ENCODE peak calls at places on chromosomes 11 and 22, in ten cellular contexts. One of them, this sample, is unnamed.

GRCh38 chr22:46577361-46578249 is 40.2 kb upstream of the CELSR1 start:
- DNase-seq in NB4: peak
- DNase-seq in tibial artery: peak
- DNase-seq in GM23248: peak
- DNase-seq in brain microvascular endothelial cell: no peak
- DNase-seq in thoracic aorta: no peak
- DNase-seq in skeletal muscle cell: no peak
- DNase-seq in gastrocnemius medialis: no peak
- DNase-seq in dorsolateral prefrontal cortex: no peak
- DNase-seq in fibroblast of mammary gland: no peak
- DNase-seq in this sample: no peak

GRCh38 chr11:34316347-34317037 is 41.3 kb downstream of the ABTB2 start:
- DNase-seq in GM23248: peak
- DNase-seq in skeletal muscle cell: no peak
- DNase-seq in brain microvascular endothelial cell: no peak
- DNase-seq in NB4: peak
- DNase-seq in dorsolateral prefrontal cortex: no peak
- DNase-seq in fibroblast of mammary gland: no peak
- DNase-seq in gastrocnemius medialis: no peak
- DNase-seq in thoracic aorta: no peak
- DNase-seq in tibial artery: no peak
- DNase-seq in this sample: no peak

GRCh38 chr22:45883811-45884170 is 93.2 kb downstream of the WNT7B start:
- DNase-seq in brain microvascular endothelial cell: no peak
- DNase-seq in fibroblast of mammary gland: no peak
- DNase-seq in thoracic aorta: no peak
- DNase-seq in GM23248: no peak
- DNase-seq in tibial artery: peak
- DNase-seq in dorsolateral prefrontal cortex: peak
- DNase-seq in NB4: no peak
- DNase-seq in skeletal muscle cell: no peak
- DNase-seq in gastrocnemius medialis: no peak
- DNase-seq in this sample: no peak

GRCh38 chr11:72844356-72844755 is 30.1 kb downstream of the ATG16L2 start:
- DNase-seq in gastrocnemius medialis: no peak
- DNase-seq in dorsolateral prefrontal cortex: no peak
- DNase-seq in NB4: no peak
- DNase-seq in thoracic aorta: no peak
- DNase-seq in brain microvascular endothelial cell: no peak
- DNase-seq in GM23248: no peak
- DNase-seq in skeletal muscle cell: peak
- DNase-seq in fibroblast of mammary gland: peak
- DNase-seq in tibial artery: no peak
- DNase-seq in this sample: no peak

GRCh38 chr22:41822289-41823057 is 10.4 kb upstream of the SREBF2 start:
- DNase-seq in GM23248: peak
- DNase-seq in skeletal muscle cell: no peak
- DNase-seq in dorsolateral prefrontal cortex: no peak
- DNase-seq in tibial artery: no peak
- DNase-seq in NB4: peak
- DNase-seq in gastrocnemius medialis: no peak
- DNase-seq in thoracic aorta: no peak
- DNase-seq in fibroblast of mammary gland: peak
- DNase-seq in brain microvascular endothelial cell: peak
- DNase-seq in this sample: no peak

GRCh38 chr11:43504316-43504950 is 145.7 kb downstream of the TTC17 start:
- DNase-seq in GM23248: peak
- DNase-seq in brain microvascular endothelial cell: peak
- DNase-seq in fibroblast of mammary gland: peak
- DNase-seq in gastrocnemius medialis: no peak
- DNase-seq in tibial artery: no peak
- DNase-seq in NB4: peak
- DNase-seq in thoracic aorta: no peak
- DNase-seq in skeletal muscle cell: no peak
- DNase-seq in dorsolateral prefrontal cortex: no peak
- DNase-seq in this sample: no peak

GRCh38 chr22:46338636-46339035 is 3.1 kb downstream of the TRMU start:
- DNase-seq in tibial artery: no peak
- DNase-seq in GM23248: no peak
- DNase-seq in fibroblast of mammary gland: no peak
- DNase-seq in NB4: no peak
- DNase-seq in skeletal muscle cell: no peak
- DNase-seq in dorsolateral prefrontal cortex: no peak
- DNase-seq in gastrocnemius medialis: no peak
- DNase-seq in thoracic aorta: no peak
- DNase-seq in brain microvascular endothelial cell: no peak
- DNase-seq in this sample: no peak

GRCh38 chr22:44085743-44086741 is 61.9 kb downstream of the PARVB start:
- DNase-seq in tibial artery: no peak
- DNase-seq in skeletal muscle cell: peak
- DNase-seq in gastrocnemius medialis: peak
- DNase-seq in NB4: peak
- DNase-seq in dorsolateral prefrontal cortex: no peak
- DNase-seq in brain microvascular endothelial cell: peak
- DNase-seq in fibroblast of mammary gland: peak
- DNase-seq in GM23248: peak
- DNase-seq in thoracic aorta: no peak
- DNase-seq in this sample: peak

GRCh38 chr22:23243006-23243573 is 62.8 kb downstream of the BCR start:
- DNase-seq in fibroblast of mammary gland: no peak
- DNase-seq in GM23248: no peak
- DNase-seq in thoracic aorta: no peak
- DNase-seq in tibial artery: no peak
- DNase-seq in dorsolateral prefrontal cortex: no peak
- DNase-seq in skeletal muscle cell: no peak
- DNase-seq in gastrocnemius medialis: no peak
- DNase-seq in brain microvascular endothelial cell: no peak
- DNase-seq in NB4: no peak
- DNase-seq in this sample: no peak

GRCh38 chr11:3007404-3008010 is 15.4 kb upstream of the NAP1L4 start:
- DNase-seq in fibroblast of mammary gland: no peak
- DNase-seq in dorsolateral prefrontal cortex: no peak
- DNase-seq in gastrocnemius medialis: no peak
- DNase-seq in brain microvascular endothelial cell: no peak
- DNase-seq in NB4: no peak
- DNase-seq in skeletal muscle cell: no peak
- DNase-seq in tibial artery: peak
- DNase-seq in thoracic aorta: no peak
- DNase-seq in GM23248: no peak
- DNase-seq in this sample: no peak

GRCh38 chr11:3010004-3010403 is 17.9 kb upstream of the NAP1L4 start:
- DNase-seq in gastrocnemius medialis: no peak
- DNase-seq in fibroblast of mammary gland: no peak
- DNase-seq in brain microvascular endothelial cell: no peak
- DNase-seq in GM23248: no peak
- DNase-seq in thoracic aorta: no peak
- DNase-seq in NB4: no peak
- DNase-seq in tibial artery: peak
- DNase-seq in dorsolateral prefrontal cortex: no peak
- DNase-seq in skeletal muscle cell: no peak
- DNase-seq in this sample: no peak

GRCh38 chr11:3010521-3011275 is 18.6 kb upstream of the NAP1L4 start:
- DNase-seq in tibial artery: no peak
- DNase-seq in dorsolateral prefrontal cortex: no peak
- DNase-seq in thoracic aorta: no peak
- DNase-seq in gastrocnemius medialis: no peak
- DNase-seq in skeletal muscle cell: no peak
- DNase-seq in brain microvascular endothelial cell: no peak
- DNase-seq in NB4: peak
- DNase-seq in fibroblast of mammary gland: peak
- DNase-seq in GM23248: no peak
- DNase-seq in this sample: no peak

GRCh38 chr11:3009481-3009880 is 17.4 kb upstream of the NAP1L4 start:
- DNase-seq in dorsolateral prefrontal cortex: no peak
- DNase-seq in skeletal muscle cell: no peak
- DNase-seq in fibroblast of mammary gland: no peak
- DNase-seq in brain microvascular endothelial cell: no peak
- DNase-seq in GM23248: no peak
- DNase-seq in NB4: no peak
- DNase-seq in gastrocnemius medialis: no peak
- DNase-seq in tibial artery: peak
- DNase-seq in thoracic aorta: no peak
- DNase-seq in this sample: no peak

GRCh38 chr11:3008746-3009336 is 16.7 kb upstream of the NAP1L4 start:
- DNase-seq in tibial artery: peak
- DNase-seq in NB4: no peak
- DNase-seq in brain microvascular endothelial cell: no peak
- DNase-seq in skeletal muscle cell: no peak
- DNase-seq in GM23248: no peak
- DNase-seq in dorsolateral prefrontal cortex: no peak
- DNase-seq in fibroblast of mammary gland: no peak
- DNase-seq in gastrocnemius medialis: no peak
- DNase-seq in thoracic aorta: no peak
- DNase-seq in this sample: no peak
- H3K4me3 ChIP-seq in tibial artery: no peak
- H3K4me3 ChIP-seq in NB4: no peak
- H3K4me3 ChIP-seq in brain microvascular endothelial cell: no peak
- H3K4me3 ChIP-seq in skeletal muscle cell: no peak
- H3K4me3 ChIP-seq in GM23248: no peak
- H3K4me3 ChIP-seq in dorsolateral prefrontal cortex: no peak
- H3K4me3 ChIP-seq in fibroblast of mammary gland: no peak
- H3K4me3 ChIP-seq in gastrocnemius medialis: no peak
- H3K4me3 ChIP-seq in thoracic aorta: no peak
- H3K4me3 ChIP-seq in this sample: no peak

DNA sequence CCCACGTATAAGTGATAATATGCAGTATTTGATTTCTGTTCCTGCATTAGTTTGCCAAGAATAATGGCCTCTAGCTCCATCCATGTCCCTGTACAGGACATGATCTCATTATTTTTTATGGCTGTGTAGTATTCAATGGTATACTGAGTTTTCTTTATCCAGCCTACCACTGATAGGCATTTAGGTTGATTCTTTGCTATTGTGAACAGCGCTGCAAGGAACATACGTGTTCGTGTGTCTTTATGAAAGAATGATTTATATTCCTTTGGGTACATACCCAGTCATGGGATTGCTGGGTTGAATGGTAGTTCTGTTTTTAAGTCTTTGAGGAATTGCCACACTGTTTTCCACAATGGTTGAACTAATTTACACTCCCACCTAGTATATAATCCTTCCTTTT is 1.5 kb upstream of the FAM111A start:
- DNase-seq in thoracic aorta: no peak
- DNase-seq in gastrocnemius medialis: no peak
- DNase-seq in skeletal muscle cell: no peak
- DNase-seq in tibial artery: no peak
- DNase-seq in brain microvascular endothelial cell: no peak
- DNase-seq in fibroblast of mammary gland: no peak
- DNase-seq in GM23248: no peak
- DNase-seq in NB4: no peak
- DNase-seq in dorsolateral prefrontal cortex: no peak
- DNase-seq in this sample: no peak
- H3K4me3 ChIP-seq in thoracic aorta: no peak
- H3K4me3 ChIP-seq in gastrocnemius medialis: no peak
- H3K4me3 ChIP-seq in skeletal muscle cell: no peak
- H3K4me3 ChIP-seq in tibial artery: no peak
- H3K4me3 ChIP-seq in brain microvascular endothelial cell: no peak
- H3K4me3 ChIP-seq in fibroblast of mammary gland: no peak
- H3K4me3 ChIP-seq in GM23248: peak
- H3K4me3 ChIP-seq in NB4: no peak
- H3K4me3 ChIP-seq in dorsolateral prefrontal cortex: no peak
- H3K4me3 ChIP-seq in this sample: no peak

DNA sequence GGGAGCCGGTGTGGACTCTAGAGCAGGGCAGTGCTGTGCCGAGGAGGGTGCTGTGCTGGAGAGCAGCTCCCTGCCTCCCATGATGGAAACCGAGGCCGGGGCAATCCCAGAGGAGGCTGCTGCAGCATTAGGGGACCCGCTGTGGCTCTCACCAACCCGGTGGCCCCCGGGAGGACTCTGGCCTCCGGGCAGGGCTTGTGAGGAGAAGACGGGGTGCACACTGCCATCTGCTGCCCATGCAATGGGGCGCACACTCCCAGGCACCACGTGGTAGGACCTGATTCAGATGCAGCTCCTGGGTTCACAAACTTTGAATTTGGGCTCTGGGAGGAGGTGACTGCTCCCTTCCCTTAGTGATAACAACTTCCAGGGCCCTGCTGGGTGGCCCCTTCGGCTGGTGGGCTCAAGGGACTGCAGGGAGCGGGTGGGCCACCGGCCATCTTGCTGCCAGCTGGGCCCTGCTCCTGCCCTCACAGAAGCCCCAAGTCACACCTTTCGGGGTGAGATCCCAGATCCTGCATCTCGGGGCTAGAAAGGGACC is 93.8 kb upstream of the FGF3 start:
- DNase-seq in dorsolateral prefrontal cortex: peak
- DNase-seq in thoracic aorta: no peak
- DNase-seq in gastrocnemius medialis: no peak
- DNase-seq in skeletal muscle cell: no peak
- DNase-seq in fibroblast of mammary gland: peak
- DNase-seq in GM23248: peak
- DNase-seq in NB4: peak
- DNase-seq in brain microvascular endothelial cell: no peak
- DNase-seq in tibial artery: peak
- DNase-seq in this sample: peak
- H3K4me3 ChIP-seq in dorsolateral prefrontal cortex: no peak
- H3K4me3 ChIP-seq in thoracic aorta: no peak
- H3K4me3 ChIP-seq in gastrocnemius medialis: no peak
- H3K4me3 ChIP-seq in skeletal muscle cell: no peak
- H3K4me3 ChIP-seq in fibroblast of mammary gland: no peak
- H3K4me3 ChIP-seq in GM23248: no peak
- H3K4me3 ChIP-seq in NB4: no peak
- H3K4me3 ChIP-seq in brain microvascular endothelial cell: no peak
- H3K4me3 ChIP-seq in tibial artery: no peak
- H3K4me3 ChIP-seq in this sample: no peak

GRCh38 chr11:20208622-20209090 is 48.4 kb upstream of the DBX1 start:
- DNase-seq in brain microvascular endothelial cell: no peak
- DNase-seq in GM23248: no peak
- DNase-seq in fibroblast of mammary gland: no peak
- DNase-seq in NB4: no peak
- DNase-seq in tibial artery: no peak
- DNase-seq in thoracic aorta: no peak
- DNase-seq in dorsolateral prefrontal cortex: no peak
- DNase-seq in skeletal muscle cell: no peak
- DNase-seq in gastrocnemius medialis: no peak
- DNase-seq in this sample: no peak

GRCh38 chr11:20203836-20204235 is 43.6 kb upstream of the DBX1 start:
- DNase-seq in skeletal muscle cell: no peak
- DNase-seq in NB4: no peak
- DNase-seq in GM23248: no peak
- DNase-seq in tibial artery: no peak
- DNase-seq in dorsolateral prefrontal cortex: no peak
- DNase-seq in brain microvascular endothelial cell: no peak
- DNase-seq in fibroblast of mammary gland: no peak
- DNase-seq in gastrocnemius medialis: no peak
- DNase-seq in thoracic aorta: no peak
- DNase-seq in this sample: no peak

GRCh38 chr11:20205807-20206206 is 45.5 kb upstream of the DBX1 start:
- DNase-seq in thoracic aorta: no peak
- DNase-seq in dorsolateral prefrontal cortex: no peak
- DNase-seq in skeletal muscle cell: no peak
- DNase-seq in GM23248: no peak
- DNase-seq in gastrocnemius medialis: no peak
- DNase-seq in NB4: no peak
- DNase-seq in fibroblast of mammary gland: no peak
- DNase-seq in tibial artery: no peak
- DNase-seq in brain microvascular endothelial cell: no peak
- DNase-seq in this sample: no peak

GRCh38 chr11:20211691-20212090 is 51.4 kb upstream of the DBX1 start:
- DNase-seq in gastrocnemius medialis: no peak
- DNase-seq in skeletal muscle cell: no peak
- DNase-seq in fibroblast of mammary gland: no peak
- DNase-seq in GM23248: no peak
- DNase-seq in tibial artery: no peak
- DNase-seq in thoracic aorta: no peak
- DNase-seq in dorsolateral prefrontal cortex: no peak
- DNase-seq in brain microvascular endothelial cell: no peak
- DNase-seq in NB4: no peak
- DNase-seq in this sample: no peak

GRCh38 chr11:20207781-20208621 is 47.7 kb upstream of the DBX1 start:
- DNase-seq in skeletal muscle cell: no peak
- DNase-seq in brain microvascular endothelial cell: no peak
- DNase-seq in NB4: no peak
- DNase-seq in dorsolateral prefrontal cortex: no peak
- DNase-seq in GM23248: peak
- DNase-seq in fibroblast of mammary gland: no peak
- DNase-seq in gastrocnemius medialis: no peak
- DNase-seq in thoracic aorta: no peak
- DNase-seq in tibial artery: no peak
- DNase-seq in this sample: no peak
- H3K4me3 ChIP-seq in skeletal muscle cell: no peak
- H3K4me3 ChIP-seq in brain microvascular endothelial cell: no peak
- H3K4me3 ChIP-seq in NB4: no peak
- H3K4me3 ChIP-seq in dorsolateral prefrontal cortex: no peak
- H3K4me3 ChIP-seq in GM23248: no peak
- H3K4me3 ChIP-seq in fibroblast of mammary gland: no peak
- H3K4me3 ChIP-seq in gastrocnemius medialis: no peak
- H3K4me3 ChIP-seq in thoracic aorta: no peak
- H3K4me3 ChIP-seq in tibial artery: no peak
- H3K4me3 ChIP-seq in this sample: no peak

This sample was measured in uterus.